ENCODE peak calls at places on chromosome 1, in eight cellular contexts. V, A, M, Q, D, I, G and Z are unnamed samples.

GRCh38 chr1:5907966-5908365 is 84.3 kb downstream of the NPHP4 start:
- DNase-seq in V (no peak), A (no peak), M (no peak), Q (no peak), D (no peak), I (no peak), G (no peak), Z (no peak)

GRCh38 chr1:245155186-245156040 is 628 bp downstream of the KIF26B start:
- DNase-seq in V (no peak), A (no peak), M (peak; percentile 35), Q (no peak), D (no peak), I (no peak), G (peak; percentile 44), Z (no peak)

GRCh38 chr1:185396126-185396525 is 79.1 kb upstream of the IVNS1ABP start:
- DNase-seq in V (no peak), A (no peak), M (no peak), Q (no peak), D (no peak), I (no peak), G (peak; percentile 37), Z (no peak)

GRCh38 chr1:180026556-180026955 is 71.9 kb downstream of the CEP350 start:
- DNase-seq in V (no peak), A (no peak), M (no peak), Q (peak; percentile 76), D (no peak), I (no peak), G (peak; percentile 21), Z (no peak)

GRCh38 chr1:20472860-20473711 is 12.9 kb downstream of the CAMK2N1 start:
- DNase-seq in V (no peak), A (peak; percentile 30), M (no peak), Q (peak; percentile 10), D (no peak), I (peak; percentile 41), G (peak; percentile 63), Z (no peak)

GRCh38 chr1:115727706-115728249 is 40.7 kb downstream of the CASQ2 start:
- DNase-seq in V (no peak), A (no peak), M (no peak), Q (no peak), D (no peak), I (no peak), G (peak; percentile 72), Z (peak; percentile 89)

GRCh38 chr1:212699104-212699838 is 369 bp downstream of the BATF3 start:
- DNase-seq in V (no peak), A (no peak), M (peak; percentile 58), Q (no peak), D (peak; percentile 79), I (peak; percentile 78), G (peak; percentile 52), Z (peak; percentile 16)

GRCh38 chr1:206472454-206472853 is 2.2 kb downstream of the IKBKE start:
- DNase-seq in V (no peak), A (no peak), M (no peak), Q (no peak), D (no peak), I (peak; percentile 43), G (peak; percentile 86), Z (peak; percentile 31)

GRCh38 chr1:167432780-167433179 is 85.5 kb downstream of the CD247 start:
- DNase-seq in V (no peak), A (no peak), M (no peak), Q (no peak), D (no peak), I (no peak), G (no peak), Z (no peak)

GRCh38 chr1:231544943-231545592 is 16.6 kb downstream of the TSNAX start:
- DNase-seq in V (no peak), A (no peak), M (no peak), Q (no peak), D (no peak), I (no peak), G (no peak), Z (no peak)

GRCh38 chr1:82226198-82226505 is 425.4 kb downstream of the ADGRL2 start:
- DNase-seq in V (no peak), A (peak; percentile 15), M (no peak), Q (no peak), D (no peak), I (no peak), G (no peak), Z (no peak)

GRCh38 chr1:104100079-104100478 is 350.4 kb downstream of the AMY1C start:
- DNase-seq in V (no peak), A (no peak), M (peak; percentile 15), Q (no peak), D (no peak), I (no peak), G (no peak), Z (no peak)